ENCODE peak calls at places on chromosome 9, in eight cellular contexts. One of them, this sample, is unnamed.

GRCh38 chr9:107284636-107285035 is 1.6 kb downstream of the RAD23B start:
- DNase-seq in fibroblast of villous mesenchyme: no peak
- DNase-seq in kidney epithelial cell: no peak
- DNase-seq in HCT116: no peak
- DNase-seq in fibroblast of mammary gland: no peak
- DNase-seq in transverse colon: no peak
- DNase-seq in CD8-positive, alpha-beta T cell: no peak
- DNase-seq in CD4-positive, CD25-positive, alpha-beta regulatory T cell: no peak
- DNase-seq in this sample: no peak

GRCh38 chr9:127535834-127536233 is 76.2 kb upstream of the STXBP1 start:
- DNase-seq in fibroblast of villous mesenchyme: peak; percentile 57
- DNase-seq in kidney epithelial cell: no peak
- DNase-seq in HCT116: no peak
- DNase-seq in fibroblast of mammary gland: peak; percentile 51
- DNase-seq in transverse colon: no peak
- DNase-seq in CD8-positive, alpha-beta T cell: no peak
- DNase-seq in CD4-positive, CD25-positive, alpha-beta regulatory T cell: no peak
- DNase-seq in this sample: no peak

GRCh38 chr9:1366300-1366699 is 316.1 kb downstream of the DMRT2 start:
- DNase-seq in fibroblast of villous mesenchyme: no peak
- DNase-seq in kidney epithelial cell: no peak
- DNase-seq in HCT116: no peak
- DNase-seq in fibroblast of mammary gland: no peak
- DNase-seq in transverse colon: no peak
- DNase-seq in CD8-positive, alpha-beta T cell: no peak
- DNase-seq in CD4-positive, CD25-positive, alpha-beta regulatory T cell: no peak
- DNase-seq in this sample: no peak

GRCh38 chr9:114278881-114279570 is 43.9 kb upstream of the ORM1 start:
- DNase-seq in fibroblast of villous mesenchyme: peak; percentile 76
- DNase-seq in kidney epithelial cell: peak; percentile 52
- DNase-seq in HCT116: peak; percentile 88
- DNase-seq in fibroblast of mammary gland: peak; percentile 49
- DNase-seq in transverse colon: no peak
- DNase-seq in CD8-positive, alpha-beta T cell: no peak
- DNase-seq in CD4-positive, CD25-positive, alpha-beta regulatory T cell: no peak
- DNase-seq in this sample: no peak

GRCh38 chr9:105067895-105068580 is 140.1 kb upstream of the ABCA1 start:
- DNase-seq in fibroblast of villous mesenchyme: peak; percentile 90
- DNase-seq in kidney epithelial cell: peak; percentile 74
- DNase-seq in HCT116: no peak
- DNase-seq in fibroblast of mammary gland: peak; percentile 64
- DNase-seq in transverse colon: no peak
- DNase-seq in CD8-positive, alpha-beta T cell: no peak
- DNase-seq in CD4-positive, CD25-positive, alpha-beta regulatory T cell: no peak
- DNase-seq in this sample: peak; percentile 16

GRCh38 chr9:73869261-73869660 is 627.9 kb upstream of the RORB start:
- DNase-seq in fibroblast of villous mesenchyme: peak; percentile 32
- DNase-seq in kidney epithelial cell: peak; percentile 97
- DNase-seq in HCT116: no peak
- DNase-seq in fibroblast of mammary gland: peak; percentile 94
- DNase-seq in transverse colon: peak; percentile 7
- DNase-seq in CD8-positive, alpha-beta T cell: peak; percentile 4
- DNase-seq in CD4-positive, CD25-positive, alpha-beta regulatory T cell: no peak
- DNase-seq in this sample: peak; percentile 26

GRCh38 chr9:592225-592624 is 249.3 kb upstream of the DMRT1 start:
- DNase-seq in fibroblast of villous mesenchyme: no peak
- DNase-seq in kidney epithelial cell: no peak
- DNase-seq in HCT116: no peak
- DNase-seq in fibroblast of mammary gland: no peak
- DNase-seq in transverse colon: peak; percentile 54
- DNase-seq in CD8-positive, alpha-beta T cell: no peak
- DNase-seq in CD4-positive, CD25-positive, alpha-beta regulatory T cell: no peak
- DNase-seq in this sample: no peak

GRCh38 chr9:70480405-70480980 is 66.0 kb upstream of the KLF9 start:
- DNase-seq in fibroblast of villous mesenchyme: peak; percentile 99
- DNase-seq in kidney epithelial cell: no peak
- DNase-seq in HCT116: no peak
- DNase-seq in fibroblast of mammary gland: peak; percentile 98
- DNase-seq in transverse colon: peak; percentile 87
- DNase-seq in CD8-positive, alpha-beta T cell: no peak
- DNase-seq in CD4-positive, CD25-positive, alpha-beta regulatory T cell: no peak
- DNase-seq in this sample: no peak

GRCh38 chr9:109244179-109245132 is 76.4 kb downstream of the EPB41L4B start:
- DNase-seq in fibroblast of villous mesenchyme: peak; percentile 68
- DNase-seq in kidney epithelial cell: no peak
- DNase-seq in HCT116: peak; percentile 52
- DNase-seq in fibroblast of mammary gland: peak; percentile 61
- DNase-seq in transverse colon: peak; percentile 78
- DNase-seq in CD8-positive, alpha-beta T cell: peak; percentile 60
- DNase-seq in CD4-positive, CD25-positive, alpha-beta regulatory T cell: peak; percentile 37
- DNase-seq in this sample: peak; percentile 16

GRCh38 chr9:12748016-12748415 is 26.8 kb upstream of the LURAP1L start:
- DNase-seq in fibroblast of villous mesenchyme: no peak
- DNase-seq in kidney epithelial cell: no peak
- DNase-seq in HCT116: no peak
- DNase-seq in fibroblast of mammary gland: peak; percentile 86
- DNase-seq in transverse colon: no peak
- DNase-seq in CD8-positive, alpha-beta T cell: no peak
- DNase-seq in CD4-positive, CD25-positive, alpha-beta regulatory T cell: no peak
- DNase-seq in this sample: no peak

GRCh38 chr9:89439571-89439970 is 58.3 kb downstream of the SEMA4D start:
- DNase-seq in fibroblast of villous mesenchyme: no peak
- DNase-seq in kidney epithelial cell: no peak
- DNase-seq in HCT116: no peak
- DNase-seq in fibroblast of mammary gland: no peak
- DNase-seq in transverse colon: no peak
- DNase-seq in CD8-positive, alpha-beta T cell: no peak
- DNase-seq in CD4-positive, CD25-positive, alpha-beta regulatory T cell: no peak
- DNase-seq in this sample: no peak

GRCh38 chr9:113978954-113979712 is 99.0 kb downstream of the AMBP start:
- DNase-seq in fibroblast of villous mesenchyme: no peak
- DNase-seq in kidney epithelial cell: no peak
- DNase-seq in HCT116: no peak
- DNase-seq in fibroblast of mammary gland: peak; percentile 49
- DNase-seq in transverse colon: no peak
- DNase-seq in CD8-positive, alpha-beta T cell: no peak
- DNase-seq in CD4-positive, CD25-positive, alpha-beta regulatory T cell: no peak
- DNase-seq in this sample: no peak

GRCh38 chr9:18489861-18490260 is 15.9 kb downstream of the ADAMTSL1 start:
- DNase-seq in fibroblast of villous mesenchyme: peak; percentile 33
- DNase-seq in kidney epithelial cell: no peak
- DNase-seq in HCT116: no peak
- DNase-seq in fibroblast of mammary gland: peak; percentile 87
- DNase-seq in transverse colon: no peak
- DNase-seq in CD8-positive, alpha-beta T cell: no peak
- DNase-seq in CD4-positive, CD25-positive, alpha-beta regulatory T cell: no peak
- DNase-seq in this sample: no peak

GRCh38 chr9:136090768-136091581 is 4.1 kb downstream of the NACC2 start:
- DNase-seq in fibroblast of villous mesenchyme: peak; percentile 28
- DNase-seq in kidney epithelial cell: no peak
- DNase-seq in HCT116: no peak
- DNase-seq in fibroblast of mammary gland: no peak
- DNase-seq in transverse colon: peak; percentile 50
- DNase-seq in CD8-positive, alpha-beta T cell: no peak
- DNase-seq in CD4-positive, CD25-positive, alpha-beta regulatory T cell: no peak
- DNase-seq in this sample: peak; percentile 66

GRCh38 chr9:83598487-83598886 is 24.5 kb upstream of the IDNK start:
- DNase-seq in fibroblast of villous mesenchyme: peak; percentile 72
- DNase-seq in kidney epithelial cell: no peak
- DNase-seq in HCT116: no peak
- DNase-seq in fibroblast of mammary gland: peak; percentile 77
- DNase-seq in transverse colon: no peak
- DNase-seq in CD8-positive, alpha-beta T cell: no peak
- DNase-seq in CD4-positive, CD25-positive, alpha-beta regulatory T cell: no peak
- DNase-seq in this sample: peak; percentile 79

GRCh38 chr9:83154087-83154736 is 91.3 kb upstream of the RASEF start:
- DNase-seq in fibroblast of villous mesenchyme: peak; percentile 9
- DNase-seq in kidney epithelial cell: peak; percentile 77
- DNase-seq in HCT116: no peak
- DNase-seq in fibroblast of mammary gland: peak; percentile 6
- DNase-seq in transverse colon: no peak
- DNase-seq in CD8-positive, alpha-beta T cell: no peak
- DNase-seq in CD4-positive, CD25-positive, alpha-beta regulatory T cell: no peak
- DNase-seq in this sample: no peak

GRCh38 chr9:92950359-92950955 is 3.1 kb downstream of the FGD3 start:
- DNase-seq in fibroblast of villous mesenchyme: no peak
- DNase-seq in kidney epithelial cell: no peak
- DNase-seq in HCT116: no peak
- DNase-seq in fibroblast of mammary gland: no peak
- DNase-seq in transverse colon: no peak
- DNase-seq in CD8-positive, alpha-beta T cell: no peak
- DNase-seq in CD4-positive, CD25-positive, alpha-beta regulatory T cell: no peak
- DNase-seq in this sample: no peak

GRCh38 chr9:22469928-22470544 is 23.4 kb downstream of the DMRTA1 start:
- DNase-seq in fibroblast of villous mesenchyme: peak; percentile 31
- DNase-seq in kidney epithelial cell: no peak
- DNase-seq in HCT116: peak; percentile 26
- DNase-seq in fibroblast of mammary gland: peak; percentile 44
- DNase-seq in transverse colon: peak; percentile 8
- DNase-seq in CD8-positive, alpha-beta T cell: no peak
- DNase-seq in CD4-positive, CD25-positive, alpha-beta regulatory T cell: no peak
- DNase-seq in this sample: no peak

GRCh38 chr9:128321879-128322341 is 337 bp downstream of the TRUB2 start:
- DNase-seq in fibroblast of villous mesenchyme: no peak
- DNase-seq in kidney epithelial cell: no peak
- DNase-seq in HCT116: no peak
- DNase-seq in fibroblast of mammary gland: no peak
- DNase-seq in transverse colon: no peak
- DNase-seq in CD8-positive, alpha-beta T cell: no peak
- DNase-seq in CD4-positive, CD25-positive, alpha-beta regulatory T cell: no peak
- DNase-seq in this sample: no peak

DNA sequence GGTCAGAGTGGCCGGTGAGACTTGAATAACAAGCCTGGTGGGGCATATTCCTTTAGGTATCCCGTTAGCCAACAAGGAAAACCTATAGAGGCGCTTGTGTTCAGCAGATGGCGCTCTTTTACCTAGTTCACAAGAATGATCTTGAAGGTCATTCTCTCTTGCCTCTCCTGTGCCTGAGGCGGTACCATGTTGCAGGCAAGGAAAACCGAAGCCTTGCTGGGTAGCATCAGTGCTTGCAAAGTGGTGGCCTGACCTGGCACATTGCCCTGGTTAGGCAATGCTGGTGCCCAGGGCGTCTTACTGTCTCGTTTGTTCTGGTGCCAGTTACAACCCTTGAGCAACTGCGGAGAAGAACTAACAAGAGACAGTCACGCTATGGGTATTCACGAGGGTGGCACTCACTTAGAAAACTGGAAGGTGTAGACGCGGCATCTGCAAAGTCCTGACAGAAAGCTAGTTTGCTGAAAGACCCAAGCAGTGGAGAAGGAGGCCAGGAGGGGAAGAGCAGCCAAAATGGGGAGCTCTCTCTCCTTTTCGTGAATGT is 56.7 kb downstream of the AOPEP start:
- DNase-seq in fibroblast of villous mesenchyme: peak; percentile 91
- DNase-seq in kidney epithelial cell: peak; percentile 67
- DNase-seq in HCT116: peak; percentile 69
- DNase-seq in fibroblast of mammary gland: peak; percentile 85
- DNase-seq in transverse colon: peak; percentile 76
- DNase-seq in CD8-positive, alpha-beta T cell: peak; percentile 32
- DNase-seq in CD4-positive, CD25-positive, alpha-beta regulatory T cell: peak; percentile 6
- DNase-seq in this sample: no peak
- H3K4me3 ChIP-seq in fibroblast of villous mesenchyme: no peak overlapping the region
- H3K4me3 ChIP-seq in kidney epithelial cell: no peak overlapping the region
- H3K4me3 ChIP-seq in HCT116: no peak overlapping the region
- H3K4me3 ChIP-seq in fibroblast of mammary gland: no peak overlapping the region
- H3K4me3 ChIP-seq in transverse colon: no peak overlapping the region
- H3K4me3 ChIP-seq in CD8-positive, alpha-beta T cell: no peak overlapping the region
- H3K4me3 ChIP-seq in CD4-positive, CD25-positive, alpha-beta regulatory T cell: no peak overlapping the region
- H3K4me3 ChIP-seq in this sample: no peak overlapping the region

DNA sequence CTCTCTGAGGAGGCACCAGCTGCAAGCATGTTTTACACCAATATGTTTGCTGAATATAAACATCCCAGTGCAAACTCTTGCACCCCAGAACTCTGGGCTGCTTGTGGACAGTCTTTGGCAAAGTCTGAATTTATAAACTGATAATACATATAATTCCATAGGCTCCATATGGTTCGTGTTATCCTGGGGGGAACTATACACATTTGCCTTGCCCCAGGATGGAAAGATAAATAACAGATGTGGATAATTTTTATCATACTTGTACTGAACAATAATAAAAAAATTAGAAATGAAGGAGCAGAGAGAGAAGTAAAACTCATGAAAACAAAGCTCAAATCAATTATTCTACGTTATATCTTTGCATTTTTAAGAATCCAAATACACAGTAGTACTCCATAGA is 50.7 kb upstream of the GAS1 start:
- DNase-seq in fibroblast of villous mesenchyme: no peak
- DNase-seq in kidney epithelial cell: no peak
- DNase-seq in HCT116: no peak
- DNase-seq in fibroblast of mammary gland: no peak
- DNase-seq in transverse colon: no peak
- DNase-seq in CD8-positive, alpha-beta T cell: no peak
- DNase-seq in CD4-positive, CD25-positive, alpha-beta regulatory T cell: no peak
- DNase-seq in this sample: no peak
- H3K4me3 ChIP-seq in fibroblast of villous mesenchyme: no peak overlapping the region
- H3K4me3 ChIP-seq in kidney epithelial cell: no peak overlapping the region
- H3K4me3 ChIP-seq in HCT116: no peak overlapping the region
- H3K4me3 ChIP-seq in fibroblast of mammary gland: no peak overlapping the region
- H3K4me3 ChIP-seq in transverse colon: no peak overlapping the region
- H3K4me3 ChIP-seq in CD8-positive, alpha-beta T cell: no peak overlapping the region
- H3K4me3 ChIP-seq in CD4-positive, CD25-positive, alpha-beta regulatory T cell: no peak overlapping the region
- H3K4me3 ChIP-seq in this sample: no peak overlapping the region

GRCh38 chr9:76873056-76873792 is 32.7 kb downstream of the PRUNE2 start:
- DNase-seq in fibroblast of villous mesenchyme: no peak
- DNase-seq in kidney epithelial cell: no peak
- DNase-seq in HCT116: no peak
- DNase-seq in fibroblast of mammary gland: peak; percentile 75
- DNase-seq in transverse colon: no peak
- DNase-seq in CD8-positive, alpha-beta T cell: no peak
- DNase-seq in CD4-positive, CD25-positive, alpha-beta regulatory T cell: no peak
- DNase-seq in this sample: no peak
- H3K4me3 ChIP-seq in fibroblast of villous mesenchyme: no peak overlapping the region
- H3K4me3 ChIP-seq in kidney epithelial cell: no peak overlapping the region
- H3K4me3 ChIP-seq in HCT116: no peak overlapping the region
- H3K4me3 ChIP-seq in fibroblast of mammary gland: no peak overlapping the region
- H3K4me3 ChIP-seq in transverse colon: no peak overlapping the region
- H3K4me3 ChIP-seq in CD8-positive, alpha-beta T cell: no peak overlapping the region
- H3K4me3 ChIP-seq in CD4-positive, CD25-positive, alpha-beta regulatory T cell: no peak overlapping the region
- H3K4me3 ChIP-seq in this sample: no peak overlapping the region

DNA sequence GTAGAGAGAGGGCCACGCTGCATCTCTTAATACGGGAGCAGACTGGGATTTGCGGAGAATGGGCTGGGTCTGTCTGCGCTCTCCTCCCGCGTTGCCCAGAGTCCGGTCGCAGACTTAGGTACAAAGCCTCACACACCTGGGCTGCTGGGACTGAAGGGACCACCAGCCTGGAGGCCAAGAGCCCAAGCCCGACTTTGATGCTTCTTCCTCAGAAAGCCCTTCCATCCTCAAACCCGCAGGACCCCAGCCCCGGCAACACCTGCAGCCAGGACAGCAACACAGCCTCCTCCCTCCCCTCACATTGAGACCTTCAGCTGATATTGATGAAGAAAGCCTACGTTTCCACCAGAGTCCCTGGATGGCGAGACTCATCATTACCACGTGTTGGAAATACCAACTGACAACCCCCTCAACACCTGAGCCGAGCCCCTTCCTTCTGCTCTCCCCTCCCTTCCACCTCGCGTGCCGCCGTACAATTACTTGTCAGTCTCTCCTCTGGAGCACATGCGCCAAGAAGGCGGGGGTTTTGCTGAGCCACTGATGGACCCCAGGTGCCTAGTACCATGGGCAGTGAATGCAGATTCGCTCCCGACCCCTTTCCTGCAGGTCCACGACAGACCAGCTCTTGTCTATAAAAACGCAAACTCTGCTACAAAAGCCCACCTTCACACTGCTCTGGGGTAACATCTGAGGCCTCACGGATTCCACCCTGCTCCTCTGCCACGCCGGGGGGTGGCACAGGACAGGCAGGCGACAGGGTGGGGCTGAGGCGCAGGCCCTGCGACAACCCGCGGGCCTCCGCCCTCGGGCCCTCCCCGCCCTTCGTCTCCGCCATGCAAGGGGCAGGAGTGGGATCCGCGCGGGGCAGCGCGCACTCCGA is 840 bp downstream of the ASB6 start:
- DNase-seq in fibroblast of villous mesenchyme: no peak
- DNase-seq in kidney epithelial cell: no peak
- DNase-seq in HCT116: no peak
- DNase-seq in fibroblast of mammary gland: no peak
- DNase-seq in transverse colon: no peak
- DNase-seq in CD8-positive, alpha-beta T cell: no peak
- DNase-seq in CD4-positive, CD25-positive, alpha-beta regulatory T cell: no peak
- DNase-seq in this sample: no peak
- H3K4me3 ChIP-seq in fibroblast of villous mesenchyme: peak overlapping the region; percentile 96
- H3K4me3 ChIP-seq in kidney epithelial cell: peak overlapping the region; percentile 97
- H3K4me3 ChIP-seq in HCT116: peak overlapping the region; percentile 85
- H3K4me3 ChIP-seq in fibroblast of mammary gland: peak overlapping the region; percentile 84
- H3K4me3 ChIP-seq in transverse colon: peak overlapping the region; percentile 97
- H3K4me3 ChIP-seq in CD8-positive, alpha-beta T cell: peak overlapping the region; percentile 99
- H3K4me3 ChIP-seq in CD4-positive, CD25-positive, alpha-beta regulatory T cell: peak overlapping the region; percentile 76
- H3K4me3 ChIP-seq in this sample: peak overlapping the region; percentile 88

This sample was measured in HL-60.